ENCODE peak calls at places on chromosomes 12 and 14, in eight cellular contexts. U, S, H, K, F, T, I and M are unnamed samples.

GRCh38 chr12:117457189-117457588 is 95.8 kb upstream of the NOS1 start:
- ATAC-seq in U (no peak), S (no peak), H (no peak), K (no peak), F (no peak), T (no peak), I (no peak), M (no peak)

GRCh38 chr14:22263961-22264360 is 325.1 kb downstream of the DAD1 start:
- ATAC-seq in U (no peak), S (no peak), H (no peak), K (no peak), F (no peak), T (no peak), I (no peak), M (no peak)

GRCh38 chr14:102620413-102620812 is 28.0 kb downstream of the RCOR1 start:
- ATAC-seq in U (no peak), S (no peak), H (no peak), K (no peak), F (no peak), T (no peak), I (no peak), M (no peak)

GRCh38 chr14:49886523-49886922 is 6.4 kb upstream of the ARF6 start:
- ATAC-seq in U (no peak), S (no peak), H (no peak), K (no peak), F (no peak), T (no peak), I (peak), M (peak)

GRCh38 chr14:32514236-32514635 is 185.1 kb downstream of the AKAP6 start:
- ATAC-seq in U (no peak), S (no peak), H (no peak), K (no peak), F (no peak), T (no peak), I (no peak), M (no peak)

GRCh38 chr12:57173089-57173488 is 25.7 kb upstream of the LRP1-AS start:
- ATAC-seq in U (no peak), S (peak), H (peak), K (no peak), F (peak), T (peak), I (no peak), M (peak)

GRCh38 chr14:96673706-96674105 is 123.5 kb upstream of the VRK1 start:
- ATAC-seq in U (no peak), S (no peak), H (no peak), K (no peak), F (no peak), T (no peak), I (no peak), M (no peak)

GRCh38 chr12:85833558-85833957 is 2.7 kb downstream of the RASSF9 start:
- ATAC-seq in U (no peak), S (no peak), H (no peak), K (no peak), F (no peak), T (no peak), I (no peak), M (no peak)

GRCh38 chr14:103705158-103705523 is 10.1 kb downstream of the XRCC3 start:
- ATAC-seq in U (peak), S (no peak), H (no peak), K (peak), F (no peak), T (peak), I (no peak), M (no peak)

GRCh38 chr14:102969060-102969791 is 46.8 kb downstream of the AMN start:
- ATAC-seq in U (no peak), S (no peak), H (no peak), K (no peak), F (no peak), T (no peak), I (no peak), M (no peak)

GRCh38 chr12:668092-668481 is 4.8 kb upstream of the NINJ2 start:
- ATAC-seq in U (no peak), S (no peak), H (no peak), K (no peak), F (peak), T (no peak), I (no peak), M (no peak)

GRCh38 chr12:67650528-67651379 is 2.2 kb downstream of the DYRK2 start:
- ATAC-seq in U (no peak), S (no peak), H (no peak), K (no peak), F (no peak), T (no peak), I (peak), M (no peak)

GRCh38 chr12:56288705-56289387 is 11.3 kb downstream of the CS start:
- ATAC-seq in U (no peak), S (no peak), H (no peak), K (no peak), F (no peak), T (no peak), I (no peak), M (no peak)

GRCh38 chr14:35666429-35667043 is 132.6 kb downstream of the INSM2 start:
- ATAC-seq in U (no peak), S (no peak), H (peak), K (no peak), F (no peak), T (no peak), I (no peak), M (no peak)

GRCh38 chr12:30427555-30427954 is 268.1 kb downstream of the IPO8 start:
- ATAC-seq in U (no peak), S (no peak), H (no peak), K (no peak), F (no peak), T (no peak), I (no peak), M (no peak)

GRCh38 chr14:48391661-48392060 is 716.3 kb upstream of the MDGA2 start:
- ATAC-seq in U (no peak), S (no peak), H (no peak), K (no peak), F (no peak), T (no peak), I (no peak), M (no peak)

GRCh38 chr12:21940549-21940948 is 677 bp downstream of the ABCC9 start:
- ATAC-seq in U (no peak), S (no peak), H (no peak), K (no peak), F (no peak), T (no peak), I (no peak), M (no peak)